ENCODE peak calls at places on chromosomes 6 and 20, in five cellular contexts. B is ovary, F is PC-9, N is stomach, M is heart right ventricle. W is an unnamed sample.

GRCh38 chr20:50242863-50243609 is 52.4 kb downstream of the CEBPB start:
- DNase-seq in F (peak; percentile 83), B (no peak), N (peak; percentile 74), M (no peak), W (no peak)

GRCh38 chr6:112189494-112189893 is 64.9 kb downstream of the LAMA4 start:
- DNase-seq in F (no peak), B (no peak), M (peak; percentile 19), N (no peak), W (no peak)

GRCh38 chr6:100347901-100348550 is 116.7 kb downstream of the SIM1 start:
- DNase-seq in N (no peak), F (no peak), M (no peak), B (no peak), W (no peak)

GRCh38 chr6:157270916-157271315 is 52.4 kb downstream of the TMEM242 start:
- DNase-seq in N (no peak), F (no peak), B (no peak), M (no peak), W (no peak)

GRCh38 chr6:157558049-157558448 is 177.1 kb downstream of the ZDHHC14 start:
- DNase-seq in F (no peak), B (no peak), M (no peak), N (no peak), W (no peak)

GRCh38 chr6:21750479-21751018 is 157.0 kb downstream of the SOX4 start:
- DNase-seq in B (no peak), N (no peak), M (no peak), F (no peak), W (no peak)

GRCh38 chr20:5135363-5136012 is 8.7 kb downstream of the CDS2 start:
- DNase-seq in N (no peak), B (no peak), F (no peak), M (no peak), W (no peak)

GRCh38 chr6:13425971-13426931 is 61.1 kb downstream of the GFOD1 start:
- DNase-seq in M (no peak), F (peak; percentile 14), B (no peak), N (no peak), W (no peak)

GRCh38 chr20:39835040-39835842 is 853.8 kb downstream of the MAFB start:
- DNase-seq in M (peak; percentile 18), N (no peak), F (no peak), B (no peak), W (no peak)

GRCh38 chr6:67121115-67121514 is 1414.1 kb upstream of the EYS start:
- DNase-seq in M (no peak), N (no peak), B (no peak), F (no peak), W (no peak)

GRCh38 chr6:10521104-10521808 is at the start of gene GCNT2:
- DNase-seq in M (no peak), B (no peak), F (peak; percentile 80), N (peak; percentile 61), W (no peak)

GRCh38 chr6:131749023-131749422 is 38.2 kb upstream of the CTAGE9 start:
- DNase-seq in B (no peak), N (no peak), F (no peak), M (no peak), W (no peak)

GRCh38 chr6:170208651-170209353 is 82.1 kb downstream of the DLL1 start:
- DNase-seq in M (no peak), N (peak; percentile 17), B (no peak), F (no peak), W (no peak)

GRCh38 chr6:158361961-158362634 is 49.8 kb downstream of the TULP4 start:
- DNase-seq in B (no peak), M (no peak), F (no peak), N (no peak), W (no peak)

GRCh38 chr6:79076160-79076559 is 1.9 kb downstream of the PHIP start:
- DNase-seq in B (no peak), M (no peak), N (no peak), F (no peak), W (no peak)

GRCh38 chr6:21754891-21755290 is 161.3 kb downstream of the SOX4 start:
- DNase-seq in F (peak; percentile 66), B (no peak), M (no peak), N (no peak), W (no peak)

GRCh38 chr6:131132360-131132759 is 2.9 kb upstream of the AKAP7 start:
- DNase-seq in F (no peak), N (no peak), B (no peak), M (no peak), W (no peak)

GRCh38 chr6:138726066-138727060 is 47.2 kb upstream of the CCDC28A start:
- DNase-seq in M (no peak), F (no peak), B (no peak), N (no peak), W (no peak)

GRCh38 chr20:22385602-22386299 is 198.6 kb downstream of the FOXA2 start:
- DNase-seq in M (no peak), F (peak; percentile 7), N (peak; percentile 34), B (no peak), W (no peak)

GRCh38 chr6:138421089-138421488 is 17.1 kb downstream of the HEBP2 start:
- DNase-seq in M (no peak), B (no peak), F (no peak), N (no peak), W (no peak)

GRCh38 chr20:33083544-33084340 is 4.3 kb downstream of the BPIFB4 start:
- DNase-seq in N (no peak), B (no peak), M (no peak), F (no peak), W (no peak)

GRCh38 chr6:28506807-28507475 is 8.7 kb downstream of the GPX6 start:
- DNase-seq in B (no peak), F (no peak), M (no peak), N (no peak), W (no peak)

GRCh38 chr6:19535351-19535750 is 301.8 kb upstream of the ID4 start:
- DNase-seq in M (no peak), B (no peak), F (no peak), N (no peak), W (no peak)

GRCh38 chr20:19375301-19375885 is 163.0 kb downstream of the SLC24A3 start:
- DNase-seq in F (no peak), M (no peak), B (no peak), N (no peak), W (no peak)

GRCh38 chr6:123925360-123925759 is 121.7 kb downstream of the NKAIN2 start:
- DNase-seq in F (no peak), B (no peak), M (no peak), N (no peak), W (no peak)

GRCh38 chr6:133964052-133964451 is 11.0 kb downstream of the TBPL1 start:
- DNase-seq in B (no peak), N (no peak), F (no peak), M (no peak), W (no peak)

GRCh38 chr6:139346392-139346791 is 28.1 kb downstream of the CITED2 start:
- DNase-seq in F (no peak), B (no peak), M (no peak), N (no peak), W (no peak)

GRCh38 chr6:16205377-16206144 is 32.8 kb upstream of the GMPR start:
- DNase-seq in N (no peak), F (no peak), M (no peak), B (no peak), W (no peak)

GRCh38 chr20:4451487-4451886 is 270.2 kb upstream of the PRND start:
- DNase-seq in N (no peak), B (no peak), M (no peak), F (no peak), W (no peak)

GRCh38 chr6:137487181-137487910 is 6.8 kb downstream of the OLIG3 start:
- DNase-seq in F (no peak), N (no peak), M (no peak), B (no peak), W (no peak)

GRCh38 chr20:56715309-56715708 is 86.2 kb downstream of the TFAP2C start:
- DNase-seq in M (no peak), F (no peak), B (no peak), N (no peak), W (no peak)

GRCh38 chr20:56715902-56716519 is 86.9 kb downstream of the TFAP2C start:
- DNase-seq in M (no peak), F (no peak), N (no peak), B (no peak), W (no peak)

GRCh38 chr20:56720620-56721213 is 91.6 kb downstream of the TFAP2C start:
- DNase-seq in F (no peak), N (no peak), B (no peak), M (no peak), W (no peak)

GRCh38 chr20:56718816-56719215 is 89.7 kb downstream of the TFAP2C start:
- DNase-seq in B (no peak), M (no peak), N (no peak), F (no peak), W (no peak)

DNA sequence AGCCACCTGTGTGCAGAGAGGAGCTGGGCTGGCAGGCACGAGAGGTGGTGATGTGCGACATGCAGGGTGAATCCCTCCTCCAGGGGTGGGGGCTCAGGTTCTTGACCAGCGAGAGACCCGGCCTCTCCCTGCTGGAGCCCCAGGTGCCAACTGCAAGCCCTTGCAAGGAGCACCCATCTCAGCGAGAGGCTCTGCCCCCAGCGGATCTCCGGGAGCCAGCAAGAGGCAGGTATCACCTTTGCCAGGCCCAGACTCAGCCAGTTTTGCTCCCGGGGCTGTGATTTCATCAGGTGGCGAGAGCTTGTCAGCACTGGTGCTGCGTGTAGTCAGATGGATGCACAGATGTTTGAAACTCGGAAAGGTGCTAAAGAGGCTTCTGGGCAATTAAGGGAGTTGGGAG is 87.7 kb downstream of the TFAP2C start:
- DNase-seq in F (no peak), B (no peak), N (no peak), M (no peak), W (no peak)
- H3K27ac ChIP-seq in F (no peak overlapping the region), B (no peak overlapping the region), N (no peak overlapping the region), M (no peak overlapping the region), W (no peak overlapping the region)

GRCh38 chr6:166236586-166236985 is 68.9 kb upstream of the TBXT start:
- DNase-seq in B (no peak), F (no peak), N (no peak), M (no peak), W (no peak)

GRCh38 chr6:166240889-166241288 is 67.3 kb downstream of the PRR18 start:
- DNase-seq in N (no peak), B (no peak), F (no peak), M (no peak), W (no peak)

GRCh38 chr6:166237611-166238010 is 70.0 kb upstream of the TBXT start:
- DNase-seq in N (no peak), F (no peak), B (no peak), M (no peak), W (no peak)

GRCh38 chr6:166235666-166236292 is 68.1 kb upstream of the TBXT start:
- DNase-seq in F (no peak), N (no peak), B (no peak), M (no peak), W (no peak)
- TF ChIP-seq CTCF in F (no peak), N (no peak), B (no peak), M (no peak), W (no peak)

DNA sequence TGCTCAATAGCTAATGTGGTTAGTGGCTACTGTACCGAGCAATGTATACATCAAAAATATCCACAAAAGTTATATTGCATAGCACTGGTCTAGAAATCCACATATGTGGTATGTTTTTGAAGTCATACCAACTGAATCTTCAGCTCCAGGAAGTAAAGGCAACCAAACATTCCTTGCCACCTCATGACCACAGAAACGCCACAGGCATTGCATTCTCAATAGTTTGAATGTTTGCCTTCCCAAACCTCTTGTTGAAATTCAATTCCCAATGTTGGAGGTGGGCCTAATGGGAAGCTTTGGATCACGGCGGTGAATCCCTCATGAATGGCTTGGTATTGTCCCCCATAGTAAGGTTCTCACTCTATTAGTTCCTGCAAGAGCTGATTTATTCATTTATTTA is 18.2 kb upstream of the ZNF391 start:
- DNase-seq in F (no peak), M (no peak), N (no peak), B (no peak), W (no peak)
- H3K9me3 ChIP-seq in F (peaks cover 4% of the 10 kb centered on the region), M (no peaks in the 10 kb centered on the region), N (peaks cover 13% of the 10 kb centered on the region), B (peaks cover 15% of the 10 kb centered on the region), W (no peaks in the 10 kb centered on the region)

GRCh38 chr6:31396422-31397152 is 6.8 kb upstream of the MICA start:
- DNase-seq in N (peak; percentile 88), B (peak; percentile 70), F (peak; percentile 76), M (peak; percentile 78), W (peak; percentile 92)
- H3K27ac ChIP-seq in N (no peak overlapping the region), B (no peak overlapping the region), F (no peak overlapping the region), M (no peak overlapping the region), W (no peak overlapping the region)